ENCODE peak calls at places on chromosomes 3 and 15, in nine cellular contexts. V is uterus, C is upper lobe of right lung, O is A673, N is small intestine, U is vagina, Z is adipocyte, Y is fibroblast of lung, X is pancreas. G is an unnamed sample.

GRCh38 chr15:82184355-82184754 is 78.2 kb downstream of the EFL1 start:
- DNase-seq in N (no peak), Y (no peak), U (no peak), V (no peak), C (no peak), Z (no peak), O (no peak), X (no peak), G (no peak)

GRCh38 chr3:119352863-119353527 is 58.8 kb downstream of the ARHGAP31 start:
- DNase-seq in X (no peak), U (no peak), Y (peak; percentile 80), Z (peak; percentile 89), C (no peak), V (no peak), N (no peak), O (peak; percentile 58), G (no peak)

GRCh38 chr15:55868707-55869106 is 124.7 kb downstream of the NEDD4 start:
- DNase-seq in Y (no peak), X (no peak), V (no peak), O (no peak), N (no peak), U (no peak), Z (no peak), C (no peak), G (no peak)

GRCh38 chr3:178181784-178182183 is 354.5 kb upstream of the KCNMB2 start:
- DNase-seq in X (no peak), O (no peak), V (no peak), U (no peak), Z (no peak), Y (no peak), N (no peak), C (no peak), G (no peak)

GRCh38 chr3:192991351-192991750 is 73.7 kb upstream of the MB21D2 start:
- DNase-seq in U (no peak), Z (no peak), C (no peak), O (no peak), X (no peak), V (no peak), N (no peak), Y (no peak), G (no peak)

GRCh38 chr3:27486328-27486727 is 2.1 kb upstream of the SLC4A7 start:
- DNase-seq in X (no peak), C (no peak), V (no peak), N (no peak), Y (no peak), U (no peak), Z (no peak), O (no peak), G (no peak)

GRCh38 chr3:59446775-59447465 is 397.1 kb upstream of the CFAP20DC start:
- DNase-seq in X (no peak), V (no peak), Y (no peak), N (no peak), C (no peak), O (no peak), U (no peak), Z (no peak), G (no peak)

GRCh38 chr15:47194718-47195117 is 522.6 kb upstream of the SEMA6D start:
- DNase-seq in N (peak; percentile 27), V (no peak), U (no peak), Y (peak; percentile 72), Z (peak; percentile 69), C (no peak), O (peak; percentile 68), X (no peak), G (no peak)

GRCh38 chr3:184491867-184492615 is 69.5 kb upstream of the EPHB3 start:
- DNase-seq in Z (no peak), U (no peak), X (no peak), Y (no peak), V (no peak), C (peak; percentile 72), N (no peak), O (no peak), G (peak; percentile 33)

GRCh38 chr3:143648708-143649107 is 199.6 kb downstream of the SLC9A9 start:
- DNase-seq in N (no peak), X (no peak), Y (peak; percentile 28), C (no peak), U (no peak), O (peak; percentile 56), Z (no peak), V (no peak), G (no peak)

GRCh38 chr3:10774825-10775224 is 41.2 kb upstream of the SLC6A11 start:
- DNase-seq in X (no peak), N (no peak), O (no peak), U (no peak), Y (no peak), Z (no peak), V (no peak), C (no peak), G (no peak)

GRCh38 chr15:45704329-45705249 is 69.8 kb downstream of the SQOR start:
- DNase-seq in Z (peak; percentile 38), C (peak; percentile 69), Y (peak; percentile 28), U (no peak), O (peak; percentile 22), V (no peak), X (peak; percentile 26), N (peak; percentile 38), G (no peak)

GRCh38 chr3:37504583-37505357 is 330.4 kb upstream of the LRRFIP2 start:
- DNase-seq in C (no peak), U (no peak), V (no peak), Z (no peak), N (no peak), X (no peak), Y (no peak), O (no peak), G (no peak)

DNA sequence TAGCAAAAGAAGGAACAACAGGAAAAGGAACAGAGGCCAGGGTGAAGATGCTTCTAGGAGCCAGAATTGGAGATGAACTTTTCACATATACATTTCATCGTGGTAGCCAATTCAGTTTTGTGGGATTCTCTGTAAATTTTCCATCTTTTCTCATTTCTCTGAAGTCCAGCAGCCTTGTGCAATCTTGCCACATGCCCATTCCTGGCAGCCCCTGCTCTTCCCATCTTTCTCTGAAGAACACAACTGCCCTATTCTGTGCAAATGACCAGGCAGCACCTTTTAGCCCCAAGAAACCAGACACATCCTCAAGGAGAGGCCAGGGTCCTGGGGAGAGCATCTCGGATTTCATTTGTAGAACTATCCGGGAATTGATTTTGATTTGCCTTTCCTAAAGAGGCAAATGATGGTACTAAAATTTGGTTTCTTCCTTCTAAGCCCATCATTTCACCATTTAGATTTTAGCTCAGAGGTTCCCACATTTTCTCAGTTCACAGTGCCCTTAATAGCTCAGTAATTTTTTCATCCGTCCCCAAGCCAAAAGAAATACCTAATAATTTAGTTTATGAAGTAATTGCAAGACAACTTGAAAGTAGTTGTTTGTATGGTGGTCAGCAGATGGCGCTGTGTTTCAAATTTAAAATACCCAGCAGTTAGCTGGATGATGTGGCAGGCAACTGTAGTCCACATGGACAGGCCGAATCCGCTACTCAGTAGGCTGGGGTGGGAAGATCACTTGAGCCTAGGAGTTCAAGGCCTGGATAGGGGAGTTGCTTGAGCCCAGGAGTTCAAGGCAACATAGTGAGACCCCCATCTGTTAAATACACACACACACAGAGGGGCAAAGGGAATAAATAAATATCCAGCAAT is 61.3 kb upstream of the ACKR4 start:
- DNase-seq in O (peak; percentile 79), V (peak; percentile 81), C (no peak), X (peak; percentile 46), Z (peak; percentile 89), N (peak; percentile 60), U (no peak), Y (peak; percentile 92), G (peak; percentile 24)
- H3K36me3 ChIP-seq in O (peaks cover 22% of the 10 kb centered on the region), V (no peaks in the 10 kb centered on the region), C (peaks cover 76% of the 10 kb centered on the region), X (no peaks in the 10 kb centered on the region), Z (peaks cover 60% of the 10 kb centered on the region), N (peaks cover 8% of the 10 kb centered on the region), U (peaks cover 35% of the 10 kb centered on the region), Y (peaks cover 3% of the 10 kb centered on the region), G (peaks cover 81% of the 10 kb centered on the region)

GRCh38 chr3:46979958-46980497 is 562 bp downstream of the NBEAL2 start:
- DNase-seq in U (no peak), N (no peak), X (peak; percentile 76), C (peak; percentile 75), O (no peak), Y (no peak), V (peak; percentile 53), Z (peak; percentile 33), G (peak; percentile 36)
- H3K4me1 ChIP-seq in U (peaks cover 62% of the 10 kb centered on the region), N (no peaks in the 10 kb centered on the region), X (peaks cover 4% of the 10 kb centered on the region), C (peaks cover 47% of the 10 kb centered on the region), O (no peaks in the 10 kb centered on the region), Y (peaks cover 7% of the 10 kb centered on the region), V (peaks cover 16% of the 10 kb centered on the region), Z (peaks cover 13% of the 10 kb centered on the region), G (peaks cover 66% of the 10 kb centered on the region)

DNA sequence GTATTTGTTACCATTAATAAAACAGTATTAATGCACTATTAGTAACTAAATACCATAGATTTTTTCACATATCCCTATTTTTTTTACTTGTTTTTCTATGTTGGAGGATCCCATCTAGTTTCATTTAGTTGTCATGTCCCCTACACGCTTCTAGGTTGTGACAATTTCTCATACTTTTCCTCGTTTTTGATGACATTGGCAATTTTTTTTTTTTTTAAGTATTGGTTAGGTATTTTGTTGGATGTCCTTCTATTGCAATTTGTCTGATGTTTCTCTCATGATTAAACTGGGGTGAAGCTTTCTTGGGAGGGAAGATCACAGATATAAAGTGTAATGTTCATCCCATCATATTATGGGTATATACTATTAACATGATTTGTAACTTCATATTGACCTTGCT is 409.1 kb upstream of the CNTN6 start:
- DNase-seq in U (no peak), V (no peak), X (no peak), Z (no peak), N (no peak), Y (no peak), C (no peak), O (no peak), G (no peak)
- H3K9me3 ChIP-seq in U (no peaks in the 10 kb centered on the region), V (no peaks in the 10 kb centered on the region), X (no peaks in the 10 kb centered on the region), Z (no peaks in the 10 kb centered on the region), N (no peaks in the 10 kb centered on the region), Y (no peaks in the 10 kb centered on the region), C (no peaks in the 10 kb centered on the region), O (no peaks in the 10 kb centered on the region), G (no peaks in the 10 kb centered on the region)

GRCh38 chr3:44032487-44032886 is 209.2 kb upstream of the TOPAZ1 start:
- DNase-seq in N (no peak), V (no peak), X (no peak), U (no peak), C (no peak), O (no peak), Y (no peak), Z (no peak), G (no peak)

GRCh38 chr3:44030690-44031344 is 210.9 kb upstream of the TOPAZ1 start:
- DNase-seq in C (no peak), X (no peak), N (no peak), Z (no peak), V (no peak), Y (peak; percentile 12), O (no peak), U (no peak), G (no peak)

GRCh38 chr3:44036850-44037249 is 204.8 kb upstream of the TOPAZ1 start:
- DNase-seq in Z (no peak), X (no peak), V (no peak), U (no peak), N (no peak), Y (no peak), C (no peak), O (no peak), G (no peak)

GRCh38 chr3:44031387-44032380 is 210.0 kb upstream of the TOPAZ1 start:
- DNase-seq in N (no peak), X (no peak), C (no peak), O (no peak), V (no peak), Z (no peak), Y (no peak), U (no peak), G (no peak)

DNA sequence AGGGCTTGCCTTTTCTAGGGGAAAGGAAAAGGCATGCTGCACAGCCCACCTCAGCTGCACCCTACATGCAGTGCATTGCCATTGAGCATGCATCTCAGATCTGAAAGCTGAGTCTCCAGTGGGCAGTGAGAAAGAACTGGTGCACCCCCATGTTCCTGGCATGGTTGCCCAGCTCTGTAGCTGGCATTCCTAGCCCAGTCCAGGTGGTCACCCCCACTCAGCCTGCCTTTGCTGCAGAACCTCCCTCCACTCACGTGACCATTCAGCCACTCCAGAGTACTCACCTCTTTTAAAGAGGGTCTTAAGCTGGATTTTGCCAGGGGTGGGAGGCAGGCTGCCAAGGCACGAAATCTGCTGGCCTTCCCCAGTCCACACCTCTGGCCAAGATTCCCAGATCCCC is 208.6 kb upstream of the TOPAZ1 start:
- DNase-seq in C (no peak), U (no peak), X (no peak), N (no peak), Y (no peak), O (no peak), Z (no peak), V (no peak), G (no peak)
- H3K36me3 ChIP-seq in C (no peaks in the 10 kb centered on the region), U (no peaks in the 10 kb centered on the region), X (no peaks in the 10 kb centered on the region), N (no peaks in the 10 kb centered on the region), Y (no peaks in the 10 kb centered on the region), O (no peaks in the 10 kb centered on the region), Z (no peaks in the 10 kb centered on the region), V (no peaks in the 10 kb centered on the region), G (no peaks in the 10 kb centered on the region)

G was measured in left ventricle myocardium inferior.